ENCODE peak calls at places on chromosomes 16 and 17, in nine cellular contexts. V is transverse colon; F is neuronal stem cell; O is A549; S is CD4-positive, CD25-positive, alpha-beta regulatory T cell; G is upper lobe of right lung; C is mesenchymal stem cell; L is adrenal gland; A is heart right ventricle. U is an unnamed sample.
A peak's percentile ranks its signal among the peaks of the same experiment; 100 is the strongest.

GRCh38 chr16:84735846-84736586 is 36.2 kb downstream of the USP10 start:
- DNase-seq in C (no peak), O (no peak), L (no peak), V (peak; percentile 79), S (peak; percentile 58), G (no peak), A (peak; percentile 45), F (no peak), U (no peak)

GRCh38 chr17:29251969-29252866 is 5.6 kb downstream of the CRYBA1 start:
- DNase-seq in V (no peak), F (no peak), G (no peak), A (no peak), L (no peak), C (peak; percentile 75), S (peak; percentile 44), O (peak; percentile 63), U (no peak)

GRCh38 chr17:41895617-41896016 is 23.1 kb downstream of the ACLY start:
- DNase-seq in F (no peak), C (no peak), V (no peak), A (peak; percentile 36), S (no peak), O (no peak), L (no peak), G (no peak), U (peak; percentile 31)

GRCh38 chr16:31438414-31438813 is 4.2 kb downstream of the ZNF843 start:
- DNase-seq in V (no peak), A (no peak), L (no peak), O (no peak), F (no peak), G (no peak), S (no peak), C (no peak), U (no peak)

GRCh38 chr16:3036726-3037315 is at the start of gene BICDL2:
- DNase-seq in C (no peak), G (peak; percentile 86), A (no peak), S (no peak), L (no peak), O (no peak), F (no peak), V (peak; percentile 87), U (no peak)

GRCh38 chr17:45940826-45941225 is 46.5 kb downstream of the MAPT start:
- DNase-seq in F (no peak), O (no peak), G (no peak), V (peak; percentile 26), S (no peak), A (peak; percentile 20), L (no peak), C (no peak), U (peak; percentile 86)

GRCh38 chr17:81701288-81702071 is 1.7 kb upstream of the MRPL12 start:
- DNase-seq in L (no peak), G (no peak), O (no peak), C (peak; percentile 29), V (no peak), F (no peak), A (no peak), S (no peak), U (no peak)

GRCh38 chr16:48607056-48607825 is 2.7 kb downstream of the N4BP1 start:
- DNase-seq in C (peak; percentile 24), A (no peak), F (no peak), V (peak; percentile 66), O (no peak), S (no peak), G (no peak), L (no peak), U (no peak)

GRCh38 chr16:83907926-83908325 is 9.0 kb downstream of the MLYCD start:
- DNase-seq in F (no peak), L (no peak), S (no peak), O (no peak), C (no peak), A (no peak), V (no peak), G (no peak), U (no peak)

GRCh38 chr16:28863929-28864886 is 565 bp downstream of the SH2B1 start:
- DNase-seq in A (peak; percentile 27), C (peak; percentile 63), F (no peak), L (peak; percentile 63), O (no peak), V (peak; percentile 65), S (peak; percentile 17), G (no peak), U (no peak)

DNA sequence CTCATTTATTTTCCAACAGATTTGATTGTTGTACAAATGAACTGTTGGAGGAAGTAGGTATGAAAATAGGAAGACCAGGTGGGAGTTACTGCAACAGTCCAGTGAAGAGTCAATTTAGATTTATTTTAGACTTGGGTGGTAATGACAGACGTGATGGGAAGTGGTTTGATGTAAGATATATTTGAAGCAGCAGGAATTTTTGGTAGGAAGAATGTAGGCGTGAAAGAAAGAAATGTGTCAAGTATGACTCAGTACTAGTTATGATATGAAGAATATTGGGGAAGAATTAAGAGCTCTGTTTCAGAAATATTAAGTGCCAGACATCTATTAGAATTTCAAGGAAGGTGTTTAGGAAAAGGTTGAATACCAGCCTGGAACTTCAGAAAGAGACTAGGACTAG is 247.9 kb upstream of the AXIN2 start:
- DNase-seq in F (no peak), S (no peak), O (no peak), C (no peak), G (no peak), A (no peak), V (no peak), L (no peak), U (no peak)
- H3K9me3 ChIP-seq in F (peaks cover 2% of the 10 kb centered on the region), S (peaks cover 12% of the 10 kb centered on the region), O (peaks cover 16% of the 10 kb centered on the region), C (peaks cover 25% of the 10 kb centered on the region), G (no peaks in the 10 kb centered on the region), A (no peaks in the 10 kb centered on the region), V (peaks cover 16% of the 10 kb centered on the region), L (no peaks in the 10 kb centered on the region), U (no peaks in the 10 kb centered on the region)

GRCh38 chr17:66373079-66373478 is 70.7 kb downstream of the PRKCA start:
- DNase-seq in S (no peak), G (no peak), O (no peak), C (no peak), V (no peak), F (no peak), A (no peak), L (no peak), U (no peak)

GRCh38 chr17:66372182-66372581 is 69.8 kb downstream of the PRKCA start:
- DNase-seq in L (no peak), A (no peak), F (no peak), C (no peak), O (no peak), S (peak; percentile 25), G (no peak), V (no peak), U (no peak)

GRCh38 chr17:66371561-66371960 is 69.1 kb downstream of the PRKCA start:
- DNase-seq in L (no peak), A (no peak), C (no peak), V (no peak), O (no peak), F (no peak), S (no peak), G (no peak), U (no peak)

GRCh38 chr17:66375121-66375520 is 72.7 kb downstream of the PRKCA start:
- DNase-seq in C (no peak), S (no peak), F (no peak), V (no peak), O (no peak), L (no peak), A (no peak), G (no peak), U (no peak)

DNA sequence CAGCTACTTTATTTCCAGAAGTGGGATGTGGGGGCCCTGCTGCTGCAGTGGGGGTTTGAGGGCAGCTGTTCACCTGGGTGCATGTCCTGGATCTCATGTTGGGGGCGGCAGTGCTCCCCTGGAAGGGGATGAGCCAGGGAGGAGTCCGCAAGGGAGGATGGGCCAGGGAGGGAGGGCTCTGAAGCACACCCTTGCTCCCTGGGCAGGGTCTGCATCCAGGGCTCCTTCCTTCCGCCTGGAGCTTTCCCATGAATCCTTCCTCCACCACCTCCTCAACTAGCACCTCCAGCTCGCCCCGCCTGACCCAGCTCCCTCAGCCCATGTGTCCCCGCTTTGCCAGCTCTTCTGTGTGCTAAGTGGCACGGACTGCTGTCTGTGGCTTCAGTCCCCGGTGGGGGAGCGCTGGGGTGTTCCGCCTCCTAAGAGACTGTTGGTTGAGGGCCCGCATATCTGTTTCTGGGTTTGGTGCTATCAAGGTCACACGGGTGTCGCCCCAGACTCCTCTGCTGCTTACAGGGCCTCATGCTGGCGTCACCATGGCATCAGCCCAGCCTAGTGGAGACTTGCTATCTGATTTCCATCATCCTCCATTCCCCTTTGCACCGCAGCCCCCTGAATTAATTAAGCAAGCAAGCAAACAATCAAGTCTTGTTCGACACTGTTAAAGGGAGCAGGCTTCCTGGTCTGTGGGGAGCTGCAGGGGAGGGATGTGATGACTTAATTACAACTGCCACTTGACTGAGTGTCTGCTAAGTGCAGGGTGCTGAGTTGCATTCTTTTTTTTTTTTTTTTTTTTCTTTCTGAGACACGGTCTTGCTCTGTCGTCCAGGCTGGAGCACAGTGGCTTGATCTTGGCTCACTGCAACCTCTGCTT is 71.8 kb downstream of the PRKCA start:
- DNase-seq in V (peak; percentile 29), S (peak; percentile 54), F (no peak), G (no peak), C (peak; percentile 66), O (no peak), A (peak; percentile 21), L (peak; percentile 41), U (no peak)
- H3K27ac ChIP-seq in V (peak overlapping the region; percentile 6), S (no peak overlapping the region), F (no peak overlapping the region), G (no peak overlapping the region), C (no peak overlapping the region), O (peak overlapping the region; percentile 9), A (peak overlapping the region; percentile 53), L (no peak overlapping the region), U (no peak overlapping the region)

DNA sequence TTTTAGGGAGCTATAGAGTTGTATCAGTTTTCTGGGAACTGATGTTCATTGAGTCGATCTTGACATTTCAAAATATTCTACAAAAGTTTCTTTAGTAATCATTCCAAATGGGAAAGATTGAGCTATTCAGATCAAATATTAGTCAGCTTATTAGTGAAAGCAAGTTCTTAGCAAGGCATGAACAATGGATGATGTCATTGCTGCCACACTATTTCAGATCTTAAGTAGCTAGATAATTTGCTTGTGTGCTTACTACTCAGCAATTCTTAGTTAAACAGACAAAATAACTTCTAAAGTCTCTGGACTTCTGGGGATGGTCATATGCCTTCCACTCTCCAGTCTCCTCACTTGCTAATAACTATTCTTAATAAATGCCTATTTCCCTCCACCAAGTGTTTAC is 69.0 kb upstream of the CDH8 start:
- DNase-seq in A (no peak), L (no peak), G (no peak), C (no peak), O (no peak), V (no peak), F (no peak), S (no peak), U (no peak)
- H3K4me1 ChIP-seq in A (no peaks in the 10 kb centered on the region), L (no peaks in the 10 kb centered on the region), G (no peaks in the 10 kb centered on the region), C (no peaks in the 10 kb centered on the region), O (no peaks in the 10 kb centered on the region), V (no peaks in the 10 kb centered on the region), F (peaks cover 2% of the 10 kb centered on the region), S (no peaks in the 10 kb centered on the region), U (no peaks in the 10 kb centered on the region)

DNA sequence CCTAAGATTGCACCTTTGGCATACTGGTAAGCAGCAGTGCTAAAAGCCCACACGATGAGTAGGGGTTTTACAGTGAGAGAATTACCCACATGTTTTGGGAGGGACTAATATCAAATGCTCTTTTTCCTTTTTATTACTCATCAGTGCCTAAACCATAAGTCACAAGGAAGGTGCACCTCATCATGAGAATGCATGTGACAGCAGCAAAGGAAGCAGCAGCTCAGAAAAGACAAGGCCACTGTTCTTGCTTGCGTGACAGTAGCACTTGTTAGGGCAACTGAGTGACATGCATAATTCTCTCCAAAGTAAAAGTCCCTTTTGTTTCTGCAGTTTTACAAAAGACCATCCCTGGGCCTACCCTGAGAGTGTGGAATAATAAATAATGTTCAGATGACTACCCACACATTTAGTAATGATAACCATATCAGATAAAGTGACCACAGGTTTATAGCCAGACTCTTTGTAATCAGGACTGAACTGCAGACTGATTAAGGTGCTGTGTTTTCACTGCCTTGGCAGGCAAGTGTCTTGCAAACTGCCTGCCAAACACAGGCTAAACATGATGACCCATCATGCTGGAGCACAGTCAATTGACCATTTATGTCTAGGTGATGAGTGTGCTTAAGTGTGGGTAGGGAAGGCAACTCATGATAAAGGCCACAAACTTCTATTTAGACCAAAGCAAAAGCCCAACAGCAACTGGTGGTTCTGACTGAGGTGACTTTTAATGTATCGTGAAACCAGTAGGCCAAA is 1751.4 kb downstream of the TP53TG3F start:
- DNase-seq in A (no peak), C (no peak), L (no peak), F (no peak), O (no peak), S (no peak), V (no peak), G (no peak), U (no peak)
- H3K9me3 ChIP-seq in A (no peaks in the 10 kb centered on the region), C (peaks cover 2% of the 10 kb centered on the region), L (no peaks in the 10 kb centered on the region), F (peaks cover 25% of the 10 kb centered on the region), O (no peaks in the 10 kb centered on the region), S (no peaks in the 10 kb centered on the region), V (no peaks in the 10 kb centered on the region), G (no peaks in the 10 kb centered on the region), U (no peaks in the 10 kb centered on the region)

U was measured in gastrocnemius medialis.